ENCODE peak calls at places on chromosomes 13 and 19, in seven cellular contexts. O, Q, A, R, Y, C and V are unnamed samples.

GRCh38 chr13:71242191-71242590 is 624.8 kb downstream of the DACH1 start:
- DNase-seq in C (no peak), R (no peak), A (no peak), Q (peak), Y (no peak), O (no peak), V (no peak)

GRCh38 chr19:47487551-47488515 is 3.8 kb upstream of the KPTN start:
- DNase-seq in A (no peak), R (no peak), C (no peak), Q (no peak), O (no peak), Y (no peak), V (no peak)

GRCh38 chr19:2478324-2478755 is 2.4 kb downstream of the GADD45B start:
- DNase-seq in Y (no peak), C (no peak), O (no peak), Q (peak), A (no peak), R (no peak), V (peak)

GRCh38 chr19:49294401-49294800 is 30.6 kb downstream of the SLC6A16 start:
- DNase-seq in R (no peak), A (no peak), O (no peak), C (no peak), Q (no peak), Y (no peak), V (no peak)

GRCh38 chr19:18304496-18305312 is 18.2 kb downstream of the LSM4 start:
- DNase-seq in R (no peak), A (peak), Q (peak), C (no peak), O (no peak), Y (peak), V (peak)

GRCh38 chr13:20424959-20425358 is 100.7 kb downstream of the CRYL1 start:
- DNase-seq in Y (no peak), O (no peak), R (no peak), C (no peak), Q (no peak), A (no peak), V (no peak)

GRCh38 chr19:49132974-49133609 is 13.7 kb downstream of the PPFIA3 start:
- DNase-seq in R (no peak), A (no peak), C (no peak), Y (peak), O (no peak), Q (no peak), V (peak)

GRCh38 chr13:97298816-97299215 is 76.7 kb downstream of the MBNL2 start:
- DNase-seq in Y (no peak), A (no peak), O (no peak), Q (no peak), R (no peak), C (no peak), V (no peak)

GRCh38 chr13:43905435-43906031 is 25.8 kb downstream of the LACC1 start:
- DNase-seq in A (peak), R (no peak), O (peak), C (no peak), Q (peak), Y (peak), V (peak)

GRCh38 chr19:39878398-39878797 is 32.2 kb upstream of the FBL start:
- DNase-seq in A (no peak), R (no peak), C (no peak), O (no peak), Y (no peak), Q (no peak), V (no peak)

GRCh38 chr19:54189668-54190502 is 505 bp upstream of the MBOAT7 start:
- DNase-seq in Q (peak), R (peak), O (peak), A (peak), C (peak), Y (peak), V (peak)

GRCh38 chr19:54191671-54192453 is 754 bp downstream of the TSEN34 start:
- DNase-seq in R (no peak), Q (no peak), A (no peak), O (no peak), Y (no peak), C (no peak), V (no peak)

GRCh38 chr19:54192972-54193371 is 1.9 kb downstream of the TSEN34 start:
- DNase-seq in A (no peak), C (no peak), Q (no peak), R (no peak), O (no peak), Y (no peak), V (no peak)

GRCh38 chr19:54190503-54190941 is 586 bp upstream of the TSEN34 start:
- DNase-seq in Q (peak), R (peak), O (peak), Y (peak), A (peak), C (peak), V (peak)

DNA sequence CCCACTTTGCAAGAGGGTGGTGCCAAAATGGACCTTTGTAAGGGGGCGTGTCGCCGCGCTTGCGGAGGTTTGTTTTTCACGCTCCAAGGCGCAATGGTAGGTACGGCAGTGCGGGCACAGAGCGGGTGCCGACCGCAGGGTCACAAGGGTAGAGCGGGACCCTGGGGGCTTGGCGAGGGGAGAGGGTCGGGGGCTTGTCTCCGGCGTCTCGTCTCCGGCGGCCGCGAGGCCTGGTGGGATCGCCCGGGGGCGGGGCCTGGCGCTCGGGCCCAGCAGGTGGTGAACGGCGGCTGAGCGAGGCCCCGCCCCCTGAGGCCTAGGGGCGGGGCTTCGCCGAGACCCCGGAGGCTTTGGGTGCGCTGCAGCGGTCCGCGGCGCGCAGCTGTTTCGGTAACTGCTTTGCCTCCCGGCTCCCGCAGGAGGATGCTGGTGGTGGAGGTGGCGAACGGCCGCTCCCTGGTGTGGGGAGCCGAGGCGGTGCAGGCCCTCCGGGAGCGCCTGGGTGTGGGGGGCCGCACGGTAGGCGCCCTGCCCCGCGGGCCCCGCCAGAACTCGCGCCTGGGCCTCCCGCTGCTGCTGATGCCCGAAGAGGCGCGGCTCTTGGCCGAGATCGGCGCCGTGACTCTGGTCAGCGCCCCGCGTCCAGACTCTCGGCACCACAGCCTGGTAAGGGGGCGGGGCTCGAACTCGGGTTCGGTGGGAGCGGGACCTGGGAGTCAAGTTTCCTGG is at the start of gene TSEN34:
- DNase-seq in Q (no peak), Y (peak), R (no peak), O (peak), C (no peak), A (peak), V (peak)
- TF ChIP-seq POLR2AphosphoS5 in Q (peak), Y (no peak), R (peak), O (peak), C (peak), A (peak), V (peak)

GRCh38 chr13:26998265-26998664 is 173.3 kb downstream of the USP12 start:
- DNase-seq in Q (no peak), Y (no peak), R (no peak), O (no peak), C (no peak), A (no peak), V (no peak)
- H2AFZ ChIP-seq in Q (no peak), Y (peak), R (peak), O (no peak), C (peak), A (no peak), V (peak)

GRCh38 chr19:57771417-57771816 is 1.9 kb downstream of the ZNF586 start:
- DNase-seq in R (no peak), Y (no peak), C (no peak), Q (no peak), O (no peak), A (no peak), V (no peak)

GRCh38 chr19:57773488-57773887 is 4.0 kb downstream of the ZNF586 start:
- DNase-seq in O (no peak), Y (no peak), C (no peak), R (no peak), Q (no peak), A (no peak), V (no peak)

DNA sequence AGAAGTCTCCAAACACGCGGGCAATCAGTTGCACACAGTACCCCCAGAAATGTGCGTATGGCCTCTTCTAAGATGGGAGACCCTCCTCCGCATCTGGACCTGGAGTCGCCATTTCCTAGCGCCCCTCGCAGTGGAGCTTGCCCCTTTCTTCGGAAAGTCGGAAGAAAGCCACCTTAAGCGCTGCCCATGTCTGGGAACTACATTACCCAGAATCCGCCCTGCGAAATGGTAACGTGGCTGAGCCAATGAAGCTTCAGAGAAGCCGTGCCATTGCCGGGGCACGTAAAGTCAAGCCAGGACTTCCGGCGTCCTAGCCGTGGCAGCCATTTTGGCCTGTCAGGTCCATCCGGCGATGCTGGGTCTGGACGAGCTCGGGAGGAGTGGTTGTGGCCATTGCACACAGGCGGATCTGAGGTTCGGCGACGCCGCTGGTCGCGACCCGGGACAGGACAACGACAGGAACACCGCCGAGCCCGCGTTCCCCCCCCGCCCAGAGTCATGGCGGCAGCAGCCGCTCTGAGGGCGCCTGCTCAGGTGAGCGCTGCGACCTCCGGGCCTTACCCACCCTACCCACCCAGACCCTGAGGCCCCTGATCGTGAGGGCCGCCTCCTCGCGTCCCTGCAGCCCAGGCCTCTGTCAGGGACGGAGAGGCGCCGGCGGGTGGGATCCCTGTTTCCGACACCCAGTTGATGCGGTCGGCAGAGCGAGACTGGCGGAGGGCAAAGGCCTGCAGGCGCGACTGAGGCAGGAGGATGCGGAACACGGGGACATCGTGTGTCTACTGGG is at the start of gene ZNF586:
- DNase-seq in O (peak), R (peak), Q (peak), A (no peak), C (peak), Y (peak), V (peak)
- TF ChIP-seq POLR2AphosphoS5 in O (peak), R (peak), Q (peak), A (no peak), C (peak), Y (peak), V (peak)

GRCh38 chr13:75469087-75469486 is 12.9 kb downstream of the TBC1D4 start:
- DNase-seq in O (no peak), Q (no peak), Y (peak), R (no peak), C (no peak), A (no peak), V (peak)
- H2AFZ ChIP-seq in O (no peak), Q (no peak), Y (peak), R (no peak), C (no peak), A (no peak), V (no peak)

GRCh38 chr19:51427220-51427619 is 9.8 kb upstream of the SIGLEC10 start:
- DNase-seq in Q (no peak), C (no peak), O (no peak), A (no peak), Y (no peak), R (no peak), V (no peak)

GRCh38 chr19:51433092-51433491 is 15.7 kb upstream of the SIGLEC10 start:
- DNase-seq in A (no peak), Y (no peak), O (no peak), R (no peak), Q (no peak), C (no peak), V (no peak)

DNA sequence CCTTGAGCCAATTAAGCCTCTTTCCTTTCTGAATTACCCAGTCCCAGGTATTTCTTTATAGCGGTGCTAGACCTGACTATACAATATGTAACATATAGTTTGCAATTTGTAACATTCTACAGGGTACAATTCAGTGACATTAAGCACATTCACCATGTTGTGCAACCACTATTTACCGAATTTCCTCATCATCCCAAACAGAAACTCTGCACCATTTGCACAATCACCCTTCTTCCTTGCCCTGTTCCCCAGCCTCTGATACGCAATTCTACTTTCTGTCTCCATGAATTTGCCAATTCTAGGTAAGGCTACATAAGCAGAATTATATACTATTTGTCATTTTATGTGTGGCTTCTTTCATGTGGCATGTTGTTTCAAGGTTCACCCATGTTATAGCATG is 13.7 kb upstream of the SIGLEC10 start:
- DNase-seq in O (no peak), Y (no peak), R (no peak), A (peak), C (no peak), Q (no peak), V (no peak)
- TF ChIP-seq POLR2AphosphoS5 in O (no peak), Y (no peak), R (no peak), A (no peak), C (no peak), Q (no peak), V (no peak)

GRCh38 chr13:30345426-30346100 is 38.2 kb upstream of the KATNAL1 start:
- DNase-seq in Y (no peak), Q (no peak), C (no peak), O (no peak), R (no peak), A (no peak), V (no peak)

GRCh38 chr13:30339721-30340366 is 32.5 kb upstream of the KATNAL1 start:
- DNase-seq in R (no peak), A (no peak), Q (no peak), C (no peak), Y (no peak), O (no peak), V (no peak)

GRCh38 chr13:30340367-30341184 is 33.2 kb upstream of the KATNAL1 start:
- DNase-seq in R (no peak), O (peak), C (no peak), Q (no peak), Y (peak), A (no peak), V (no peak)

GRCh38 chr13:30338952-30339351 is 31.6 kb upstream of the KATNAL1 start:
- DNase-seq in C (no peak), R (no peak), A (no peak), Y (no peak), O (no peak), Q (no peak), V (no peak)

GRCh38 chr13:30341815-30342570 is 34.6 kb upstream of the KATNAL1 start:
- DNase-seq in Y (no peak), C (no peak), R (no peak), Q (peak), A (no peak), O (peak), V (no peak)
- H2AFZ ChIP-seq in Y (no peak), C (no peak), R (no peak), Q (peak), A (no peak), O (peak), V (peak)

GRCh38 chr19:43562698-43563241 is 12.6 kb downstream of the XRCC1 start:
- DNase-seq in Y (no peak), O (no peak), Q (peak), A (no peak), R (no peak), C (peak), V (no peak)
- TF ChIP-seq POLR2AphosphoS5 in Y (no peak), O (no peak), Q (no peak), A (no peak), R (no peak), C (no peak), V (no peak)

GRCh38 chr19:50317115-50317514 is 12.1 kb downstream of the KCNC3 start:
- DNase-seq in C (no peak), R (no peak), A (no peak), O (no peak), Y (no peak), Q (no peak), V (no peak)

GRCh38 chr19:50315773-50316448 is 13.3 kb downstream of the KCNC3 start:
- DNase-seq in Y (peak), Q (no peak), R (no peak), C (no peak), O (no peak), A (no peak), V (peak)

GRCh38 chr19:50313812-50314536 is 15.2 kb downstream of the KCNC3 start:
- DNase-seq in R (no peak), A (no peak), O (no peak), Y (no peak), Q (no peak), C (no peak), V (peak)

GRCh38 chr19:50312967-50313811 is 16.0 kb downstream of the KCNC3 start:
- DNase-seq in C (no peak), R (no peak), Q (no peak), O (no peak), Y (no peak), A (no peak), V (peak)

DNA sequence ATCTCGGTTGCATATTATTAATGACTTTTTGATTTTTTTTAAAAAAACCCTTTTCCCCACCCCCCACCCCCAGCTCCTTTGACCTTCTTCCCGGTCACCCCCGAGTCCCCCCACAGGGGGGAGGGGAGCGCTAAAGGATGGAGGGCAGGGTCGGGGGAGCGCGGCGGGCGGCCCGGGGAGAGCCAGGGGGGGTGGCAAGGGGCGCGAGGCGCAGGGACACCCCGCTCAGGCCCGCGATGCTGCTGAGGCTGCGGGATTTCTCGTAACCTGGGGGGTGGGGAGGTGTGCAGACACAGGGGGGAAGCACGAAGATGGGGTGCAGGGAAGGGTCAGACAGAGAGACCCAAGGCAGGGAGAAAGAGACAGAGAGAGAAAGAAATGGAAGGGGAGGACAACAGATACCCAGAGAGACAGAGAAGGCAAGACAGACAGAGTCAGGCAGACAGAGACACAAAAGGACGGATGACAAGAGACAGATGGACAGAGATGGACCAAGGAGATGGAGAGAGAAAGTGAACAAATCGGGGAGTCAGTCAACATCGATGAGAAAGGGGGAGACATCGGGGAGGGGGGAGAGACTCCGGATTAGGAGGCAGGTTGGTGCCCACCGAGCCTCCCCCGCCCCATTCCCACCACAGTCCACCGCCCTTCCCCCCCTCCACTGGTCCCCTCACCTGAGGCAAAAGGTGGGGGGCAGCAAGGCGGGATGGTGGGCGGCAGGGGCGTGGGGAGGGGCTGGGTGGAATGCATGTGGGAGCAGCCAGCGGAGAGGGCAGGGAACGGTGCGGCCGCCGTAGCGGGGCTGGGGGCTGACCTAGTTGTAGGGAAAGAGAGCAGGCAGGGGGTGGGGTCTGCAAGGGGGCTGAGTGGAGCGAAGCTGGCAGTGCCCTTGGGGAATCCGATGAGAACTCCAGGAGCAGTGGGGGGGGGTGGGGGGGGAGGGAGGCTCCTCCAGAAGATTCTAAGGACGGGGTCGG is 14.2 kb downstream of the KCNC3 start:
- DNase-seq in C (no peak), Q (no peak), O (no peak), R (no peak), A (no peak), Y (no peak), V (peak)
- H2AFZ ChIP-seq in C (no peak), Q (no peak), O (no peak), R (no peak), A (no peak), Y (no peak), V (no peak)